ENCODE peak calls at places on chromosomes 13 and 19, in eight cellular contexts. J is GM12878; P is immature natural killer cell; S is activated effector memory CD4-positive, alpha-beta T cell treated with anti-CD3 and anti-CD28 coated beads, Interleukin-2, amount 50 U/mL, for 16 hours; C is T-helper 17 cell; O is stomach; I is psoas muscle; E is dorsolateral prefrontal cortex. L is an unnamed sample.
A peak's percentile ranks its signal among the peaks of the same experiment; 100 is the strongest.

GRCh38 chr13:90889906-90890305 is 457.6 kb upstream of the MIR17HG start:
- DNase-seq in C (no peak), E (no peak), I (no peak), S (no peak), O (no peak), J (no peak), P (no peak), L (no peak)

GRCh38 chr19:35533822-35534521 is 716 bp downstream of the GAPDHS start:
- DNase-seq in S (peak; percentile 72), C (peak; percentile 27), P (peak; percentile 63), O (peak; percentile 55), I (no peak), E (no peak), J (no peak), L (no peak)

GRCh38 chr13:73842621-73843020 is 291.6 kb downstream of the KLF12 start:
- DNase-seq in C (no peak), O (no peak), I (no peak), P (no peak), E (no peak), J (no peak), S (no peak), L (no peak)

GRCh38 chr13:44108345-44108858 is 228.7 kb downstream of the LACC1 start:
- DNase-seq in S (no peak), O (peak; percentile 72), J (no peak), C (no peak), P (no peak), I (no peak), E (no peak), L (peak; percentile 28)

GRCh38 chr19:2051771-2052704 is 994 bp upstream of the MKNK2 start:
- DNase-seq in C (peak; percentile 34), E (no peak), I (peak; percentile 57), J (peak; percentile 72), P (peak; percentile 61), O (peak; percentile 77), S (peak; percentile 79), L (no peak)

GRCh38 chr13:75752848-75753247 is 116.7 kb downstream of the LMO7 start:
- DNase-seq in O (no peak), C (no peak), P (no peak), I (no peak), J (no peak), E (no peak), S (no peak), L (no peak)

GRCh38 chr13:98746968-98747367 is 5.5 kb downstream of the SLC15A1 start:
- DNase-seq in O (no peak), P (no peak), I (no peak), J (no peak), S (no peak), C (no peak), E (no peak), L (no peak)

GRCh38 chr19:44626067-44626624 is 12.8 kb downstream of the IGSF23 start:
- DNase-seq in C (no peak), O (no peak), I (no peak), P (no peak), S (no peak), E (no peak), J (no peak), L (peak; percentile 85)

GRCh38 chr13:37148501-37148900 is 43.0 kb upstream of the CSNK1A1L start:
- DNase-seq in J (no peak), C (no peak), I (no peak), S (no peak), O (no peak), P (no peak), E (no peak), L (no peak)

GRCh38 chr13:73403362-73404150 is 344.8 kb downstream of the KLF5 start:
- DNase-seq in I (no peak), S (no peak), E (no peak), J (no peak), P (no peak), O (no peak), C (no peak), L (no peak)

GRCh38 chr13:80955487-80955886 is 614.6 kb upstream of the SPRY2 start:
- DNase-seq in O (no peak), E (no peak), J (no peak), S (no peak), I (no peak), P (no peak), C (no peak), L (no peak)

GRCh38 chr19:4557186-4557970 is 2.1 kb downstream of the SEMA6B start:
- DNase-seq in J (no peak), O (no peak), I (no peak), S (no peak), E (no peak), P (no peak), C (no peak), L (no peak)

GRCh38 chr13:33057019-33057785 is 41.0 kb downstream of the KL start:
- DNase-seq in I (no peak), C (no peak), P (no peak), J (no peak), S (no peak), O (no peak), E (no peak), L (no peak)

L was measured in adrenal gland.